ENCODE peak calls at places on chromosome 6, in seven cellular contexts. W is B cell, V is activated T-helper 1 cell treated with Interleukin-2 at 50 U/mL for 16 hours, C is MCF 10A, N is cardiac fibroblast, I is body of pancreas, J is NCI-H524. S is an unnamed sample.
A peak's percentile ranks its signal among the peaks of the same experiment; 100 is the strongest.

GRCh38 chr6:43799671-43800623 is 29.9 kb downstream of the VEGFA start:
- DNase-seq in V (no peak), C (no peak), N (no peak), W (peak; percentile 30), J (no peak), I (peak; percentile 59), S (no peak)

GRCh38 chr6:53484409-53485280 is 60.3 kb downstream of the GCLC start:
- DNase-seq in N (peak; percentile 85), W (peak; percentile 84), V (peak; percentile 29), J (peak; percentile 25), C (peak; percentile 76), I (peak; percentile 85), S (no peak)

GRCh38 chr6:150392452-150393220 is 23.8 kb downstream of the IYD start:
- DNase-seq in C (no peak), W (no peak), I (no peak), N (no peak), J (no peak), V (no peak), S (no peak)

GRCh38 chr6:35429463-35429862 is 22.7 kb upstream of the FANCE start:
- DNase-seq in W (no peak), V (no peak), N (no peak), C (no peak), I (no peak), J (no peak), S (no peak)

GRCh38 chr6:119612871-119613515 is 263.4 kb upstream of the MAN1A1 start:
- DNase-seq in J (no peak), N (no peak), C (no peak), V (no peak), I (no peak), W (no peak), S (peak; percentile 4)

GRCh38 chr6:79384845-79385244 is 150.4 kb upstream of the HMGN3 start:
- DNase-seq in C (no peak), J (peak; percentile 95), N (peak; percentile 13), V (no peak), I (peak; percentile 7), W (no peak), S (no peak)

GRCh38 chr6:34341481-34341971 is 50.9 kb downstream of the NUDT3 start:
- DNase-seq in V (no peak), I (no peak), C (peak; percentile 66), W (no peak), J (peak; percentile 44), N (peak; percentile 64), S (no peak)

GRCh38 chr6:13848553-13849150 is 34.3 kb upstream of the MCUR1 start:
- DNase-seq in I (no peak), W (no peak), C (no peak), V (no peak), N (peak; percentile 22), J (no peak), S (no peak)

GRCh38 chr6:117938324-117938995 is 31.4 kb downstream of the SLC35F1 start:
- DNase-seq in V (no peak), C (no peak), I (peak; percentile 19), N (no peak), J (peak; percentile 8), W (no peak), S (no peak)

GRCh38 chr6:27091661-27092315 is 155.7 kb upstream of the PRSS16 start:
- DNase-seq in N (peak; percentile 88), I (no peak), C (peak; percentile 72), J (peak; percentile 21), V (no peak), W (peak; percentile 22), S (peak; percentile 92)

GRCh38 chr6:162151050-162151658 is 576.4 kb downstream of the PRKN start:
- DNase-seq in N (peak; percentile 2), J (no peak), C (peak; percentile 7), W (no peak), I (peak; percentile 14), V (no peak), S (no peak)

GRCh38 chr6:3356056-3356823 is 97.5 kb downstream of the PSMG4 start:
- DNase-seq in J (peak; percentile 54), N (peak; percentile 60), C (peak; percentile 17), V (peak; percentile 22), I (peak; percentile 82), W (peak; percentile 90), S (peak; percentile 45)

GRCh38 chr6:3205913-3206312 is 21.5 kb downstream of the TUBB2B start:
- DNase-seq in N (peak; percentile 95), I (no peak), C (peak; percentile 93), V (no peak), J (no peak), W (no peak), S (peak; percentile 81)

GRCh38 chr6:11416936-11417576 is 120.5 kb upstream of the TMEM170B start:
- DNase-seq in I (no peak), J (no peak), V (no peak), C (no peak), W (no peak), N (no peak), S (no peak)

GRCh38 chr6:133955136-133955576 is 2.1 kb downstream of the TBPL1 start:
- DNase-seq in I (no peak), C (no peak), V (no peak), J (no peak), N (no peak), W (no peak), S (no peak)

GRCh38 chr6:150142304-150142656 is 564 bp upstream of the PPP1R14C start:
- DNase-seq in C (peak; percentile 80), I (no peak), J (no peak), N (peak; percentile 43), W (no peak), V (no peak), S (peak; percentile 57)

GRCh38 chr6:89145461-89145961 is 344 bp upstream of the PM20D2 start:
- DNase-seq in J (no peak), I (peak; percentile 30), V (no peak), W (peak; percentile 59), N (peak; percentile 29), C (peak; percentile 43), S (no peak)

GRCh38 chr6:158524311-158524710 is 35.6 kb upstream of the TMEM181 start:
- DNase-seq in N (no peak), J (no peak), W (no peak), C (no peak), V (no peak), I (no peak), S (no peak)

GRCh38 chr6:5082487-5083306 is 2.4 kb upstream of the PPP1R3G start:
- DNase-seq in I (no peak), V (no peak), J (no peak), C (peak; percentile 95), N (peak; percentile 63), W (no peak), S (peak; percentile 77)

GRCh38 chr6:119829006-119829405 is 479.4 kb upstream of the MAN1A1 start:
- DNase-seq in I (no peak), N (no peak), V (no peak), W (no peak), J (no peak), C (no peak), S (no peak)

GRCh38 chr6:28977351-28978136 is 27.6 kb downstream of the ZNF311 start:
- DNase-seq in I (no peak), N (peak; percentile 68), W (peak; percentile 52), C (peak; percentile 83), V (no peak), J (no peak), S (peak; percentile 56)

GRCh38 chr6:85078071-85078470 is 313.7 kb upstream of the TBX18 start:
- DNase-seq in J (no peak), I (no peak), C (peak; percentile 93), V (no peak), N (peak; percentile 72), W (no peak), S (peak; percentile 89)

GRCh38 chr6:10951675-10952282 is 64.9 kb downstream of the SYCP2L start:
- DNase-seq in I (no peak), N (peak; percentile 77), V (no peak), W (peak; percentile 3), C (peak; percentile 63), J (peak; percentile 0), S (peak; percentile 52)

GRCh38 chr6:75349262-75349984 is 64.8 kb upstream of the TMEM30A start:
- DNase-seq in V (no peak), N (peak; percentile 68), C (peak; percentile 8), J (no peak), W (no peak), I (peak; percentile 52), S (no peak)

GRCh38 chr6:22664968-22665367 is 95.6 kb downstream of the HDGFL1 start:
- DNase-seq in J (no peak), W (no peak), C (no peak), N (no peak), V (no peak), I (no peak), S (no peak)

GRCh38 chr6:23559587-23560343 is 566.2 kb upstream of the NRSN1 start:
- DNase-seq in I (no peak), C (no peak), W (no peak), N (no peak), J (peak; percentile 17), V (no peak), S (no peak)

GRCh38 chr6:3231213-3232016 is 4.0 kb upstream of the TUBB2B start:
- DNase-seq in I (peak; percentile 94), C (no peak), W (peak; percentile 43), N (peak; percentile 74), J (peak; percentile 87), V (no peak), S (no peak)

GRCh38 chr6:3748208-3748701 is 3.3 kb downstream of the PXDC1 start:
- DNase-seq in N (peak; percentile 79), J (peak; percentile 8), I (peak; percentile 64), W (no peak), C (peak; percentile 82), V (no peak), S (peak; percentile 29)

GRCh38 chr6:6751197-6751596 is 162.7 kb downstream of the LY86 start:
- DNase-seq in V (no peak), N (no peak), W (no peak), C (peak; percentile 18), J (no peak), I (no peak), S (no peak)

GRCh38 chr6:64146094-64146493 is 510.5 kb downstream of the PHF3 start:
- DNase-seq in C (peak; percentile 10), N (no peak), V (no peak), J (no peak), I (no peak), W (no peak), S (no peak)

GRCh38 chr6:125129354-125129753 is 24.2 kb upstream of the TPD52L1 start:
- DNase-seq in J (no peak), N (no peak), W (no peak), C (no peak), I (no peak), V (no peak), S (no peak)

GRCh38 chr6:136319732-136320131 is 30.1 kb upstream of the BCLAF1 start:
- DNase-seq in J (no peak), C (no peak), V (no peak), N (no peak), W (no peak), I (no peak), S (no peak)

GRCh38 chr6:131923356-131923755 is 27.8 kb downstream of the CCN2 start:
- DNase-seq in W (peak; percentile 69), C (peak; percentile 83), I (peak; percentile 67), N (peak; percentile 72), J (peak; percentile 53), V (no peak), S (peak; percentile 52)

S was measured in NCI-H226.